ENCODE peak calls at places on chromosomes 2 and 18, in ten cellular contexts. K is brain microvascular endothelial cell, W is gastrocnemius medialis, D is lower leg skin, Y is hepatocyte, J is foreskin fibroblast, L is cardiac muscle cell, N is stomach, B is GM12865, G is fibroblast of villous mesenchyme. H is an unnamed sample.

GRCh38 chr2:144671695-144672094 is 151.8 kb upstream of the ZEB2 start:
- DNase-seq in K (peak), W (no peak), D (no peak), Y (no peak), J (peak), L (no peak), N (no peak), B (no peak), G (no peak), H (no peak)

GRCh38 chr2:162385516-162385915 is 41.6 kb downstream of the GCA start:
- DNase-seq in K (no peak), W (no peak), D (no peak), Y (no peak), J (no peak), L (no peak), N (no peak), B (no peak), G (no peak), H (no peak)

GRCh38 chr18:77095356-77096030 is 37.1 kb downstream of the MBP start:
- DNase-seq in K (no peak), W (no peak), D (no peak), Y (no peak), J (no peak), L (no peak), N (no peak), B (no peak), G (peak), H (no peak)

GRCh38 chr18:34857310-34857709 is 147.2 kb downstream of the DTNA start:
- DNase-seq in K (no peak), W (no peak), D (no peak), Y (no peak), J (peak), L (no peak), N (no peak), B (no peak), G (no peak), H (no peak)

GRCh38 chr2:187581125-187581896 is 27.1 kb upstream of the TFPI start:
- DNase-seq in K (peak), W (no peak), D (no peak), Y (peak), J (peak), L (peak), N (no peak), B (peak), G (peak), H (no peak)

GRCh38 chr2:70080597-70081200 is 6.6 kb upstream of the PCBP1 start:
- DNase-seq in K (no peak), W (no peak), D (no peak), Y (no peak), J (no peak), L (no peak), N (no peak), B (no peak), G (no peak), H (no peak)

GRCh38 chr2:107529146-107529545 is 297.5 kb upstream of the RGPD4 start:
- DNase-seq in K (no peak), W (no peak), D (no peak), Y (peak), J (no peak), L (peak), N (no peak), B (no peak), G (peak), H (no peak)

GRCh38 chr2:107337209-107337898 is 451.4 kb upstream of the ST6GAL2 start:
- DNase-seq in K (peak), W (no peak), D (peak), Y (no peak), J (peak), L (no peak), N (no peak), B (no peak), G (peak), H (no peak)

GRCh38 chr18:79645291-79645983 is 34.2 kb upstream of the CTDP1 start:
- DNase-seq in K (no peak), W (no peak), D (no peak), Y (no peak), J (no peak), L (no peak), N (no peak), B (no peak), G (no peak), H (no peak)

GRCh38 chr2:9112079-9112721 is 94.4 kb upstream of the ASAP2 start:
- DNase-seq in K (peak), W (no peak), D (no peak), Y (peak), J (peak), L (peak), N (peak), B (no peak), G (peak), H (peak)

GRCh38 chr2:11500702-11501303 is 33.0 kb upstream of the GREB1 start:
- DNase-seq in K (no peak), W (no peak), D (no peak), Y (no peak), J (no peak), L (no peak), N (no peak), B (peak), G (peak), H (no peak)

GRCh38 chr2:43609304-43609883 is 13.6 kb upstream of the THADA start:
- DNase-seq in K (peak), W (no peak), D (no peak), Y (peak), J (peak), L (peak), N (no peak), B (peak), G (peak), H (no peak)

GRCh38 chr2:96116879-96117533 is 635 bp upstream of the ADRA2B start:
- DNase-seq in K (no peak), W (no peak), D (no peak), Y (peak), J (peak), L (peak), N (peak), B (peak), G (peak), H (no peak)

GRCh38 chr2:85174943-85175342 is 41.8 kb downstream of the TCF7L1 start:
- DNase-seq in K (no peak), W (peak), D (no peak), Y (no peak), J (no peak), L (no peak), N (no peak), B (no peak), G (no peak), H (no peak)

GRCh38 chr2:127226520-127227263 is 6.6 kb upstream of the CYP27C1 start:
- DNase-seq in K (peak), W (no peak), D (no peak), Y (peak), J (peak), L (no peak), N (peak), B (peak), G (peak), H (peak)

GRCh38 chr18:13930964-13931363 is 15.6 kb upstream of the MC2R start:
- DNase-seq in K (no peak), W (no peak), D (no peak), Y (no peak), J (no peak), L (no peak), N (no peak), B (no peak), G (no peak), H (no peak)

GRCh38 chr2:16160281-16161084 is 220.1 kb downstream of the MYCN start:
- DNase-seq in K (no peak), W (no peak), D (no peak), Y (no peak), J (no peak), L (no peak), N (no peak), B (no peak), G (no peak), H (no peak)

GRCh38 chr2:120803764-120804335 is 68.2 kb downstream of the GLI2 start:
- DNase-seq in K (no peak), W (no peak), D (no peak), Y (no peak), J (no peak), L (peak), N (no peak), B (peak), G (no peak), H (no peak)

GRCh38 chr2:178157574-178157973 is 36.7 kb upstream of the OSBPL6 start:
- DNase-seq in K (no peak), W (no peak), D (no peak), Y (no peak), J (no peak), L (no peak), N (no peak), B (no peak), G (no peak), H (no peak)

GRCh38 chr2:227539465-227539956 is 59.2 kb upstream of the SCYGR2 start:
- DNase-seq in K (no peak), W (no peak), D (no peak), Y (no peak), J (no peak), L (no peak), N (no peak), B (no peak), G (no peak), H (no peak)

GRCh38 chr2:64627860-64628841 is 25.6 kb downstream of the SERTAD2 start:
- DNase-seq in K (no peak), W (no peak), D (no peak), Y (no peak), J (no peak), L (no peak), N (peak), B (no peak), G (no peak), H (no peak)

GRCh38 chr2:216517447-216517846 is 18.8 kb downstream of the RPL37A start:
- DNase-seq in K (no peak), W (no peak), D (no peak), Y (no peak), J (no peak), L (peak), N (no peak), B (no peak), G (no peak), H (no peak)

GRCh38 chr2:134489732-134490384 is 228.9 kb downstream of the TMEM163 start:
- DNase-seq in K (no peak), W (no peak), D (no peak), Y (no peak), J (no peak), L (peak), N (no peak), B (no peak), G (no peak), H (no peak)

GRCh38 chr2:206084468-206084869 is 1.5 kb downstream of the INO80D start:
- DNase-seq in K (peak), W (peak), D (peak), Y (peak), J (peak), L (peak), N (peak), B (peak), G (peak), H (peak)

GRCh38 chr2:133894429-133894828 is 326.2 kb upstream of the NCKAP5 start:
- DNase-seq in K (no peak), W (no peak), D (no peak), Y (no peak), J (no peak), L (no peak), N (no peak), B (peak), G (no peak), H (no peak)

GRCh38 chr2:157194097-157194688 is 63.3 kb upstream of the GALNT5 start:
- DNase-seq in K (peak), W (no peak), D (peak), Y (peak), J (peak), L (peak), N (no peak), B (peak), G (peak), H (no peak)

GRCh38 chr2:34096552-34097171 is 497.6 kb upstream of the FAM98A start:
- DNase-seq in K (peak), W (no peak), D (peak), Y (peak), J (peak), L (peak), N (peak), B (peak), G (peak), H (no peak)

GRCh38 chr2:237195396-237196119 is 109.9 kb downstream of the COPS8 start:
- DNase-seq in K (no peak), W (no peak), D (peak), Y (no peak), J (no peak), L (no peak), N (no peak), B (no peak), G (peak), H (no peak)

GRCh38 chr2:122988395-122989221 is 1036.5 kb upstream of the CNTNAP5 start:
- DNase-seq in K (no peak), W (no peak), D (no peak), Y (no peak), J (no peak), L (no peak), N (no peak), B (no peak), G (no peak), H (no peak)

GRCh38 chr2:7430421-7430868 is 513.2 kb downstream of the RNF144A start:
- DNase-seq in K (no peak), W (no peak), D (no peak), Y (no peak), J (no peak), L (no peak), N (no peak), B (no peak), G (no peak), H (no peak)
- H3K4me3 ChIP-seq in K (no peak), W (no peak), D (no peak), Y (no peak), J (no peak), L (no peak), N (peak), B (peak), G (no peak), H (no peak)

DNA sequence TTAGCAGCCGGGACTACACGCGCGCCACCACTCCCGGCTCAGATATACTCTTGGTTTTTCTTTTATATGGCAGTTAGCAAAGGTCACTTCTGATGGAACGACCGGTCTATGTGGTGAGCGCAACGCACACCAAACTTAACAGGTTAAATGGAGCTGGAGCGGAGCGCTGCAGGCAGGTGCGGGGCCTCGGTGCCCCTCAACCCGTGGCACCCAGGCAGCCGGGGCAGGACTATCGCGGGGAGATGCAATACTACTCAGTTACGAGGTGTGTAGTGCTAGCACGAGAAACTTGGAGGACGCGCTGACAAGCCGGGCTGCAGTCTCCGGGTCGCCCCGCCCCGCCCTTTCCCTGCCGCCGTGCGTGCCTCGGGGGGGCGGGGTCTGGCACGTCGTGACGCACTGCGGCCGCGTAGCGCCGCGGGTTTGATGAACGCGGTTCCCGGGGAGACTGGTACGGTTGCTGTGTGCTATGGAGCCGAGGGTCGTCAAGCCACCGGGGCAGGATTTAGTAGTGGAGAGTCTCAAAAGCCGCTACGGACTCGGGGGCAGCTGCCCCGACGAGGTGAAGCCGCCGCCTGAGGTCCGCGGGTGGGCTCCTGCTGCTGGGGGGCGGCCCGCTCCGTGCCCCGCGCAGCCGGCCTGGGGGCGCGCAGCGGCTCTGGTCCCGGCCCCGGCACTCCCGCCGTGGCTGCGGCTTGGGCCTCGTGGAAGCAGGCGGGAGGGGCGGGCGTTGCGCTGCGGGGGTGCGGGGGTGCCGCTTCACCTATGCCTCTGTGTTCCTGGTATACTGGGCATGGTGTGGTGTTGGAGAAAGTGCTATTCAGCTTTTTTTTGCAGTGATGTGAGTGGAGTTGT is at the start of gene CCDC138:
- DNase-seq in K (peak), W (peak), D (peak), Y (peak), J (peak), L (peak), N (peak), B (peak), G (peak), H (peak)
- TF ChIP-seq CTCF in K (no peak), W (no peak), D (no peak), Y (no peak), J (no peak), L (no peak), N (no peak), B (no peak), G (no peak), H (no peak)

DNA sequence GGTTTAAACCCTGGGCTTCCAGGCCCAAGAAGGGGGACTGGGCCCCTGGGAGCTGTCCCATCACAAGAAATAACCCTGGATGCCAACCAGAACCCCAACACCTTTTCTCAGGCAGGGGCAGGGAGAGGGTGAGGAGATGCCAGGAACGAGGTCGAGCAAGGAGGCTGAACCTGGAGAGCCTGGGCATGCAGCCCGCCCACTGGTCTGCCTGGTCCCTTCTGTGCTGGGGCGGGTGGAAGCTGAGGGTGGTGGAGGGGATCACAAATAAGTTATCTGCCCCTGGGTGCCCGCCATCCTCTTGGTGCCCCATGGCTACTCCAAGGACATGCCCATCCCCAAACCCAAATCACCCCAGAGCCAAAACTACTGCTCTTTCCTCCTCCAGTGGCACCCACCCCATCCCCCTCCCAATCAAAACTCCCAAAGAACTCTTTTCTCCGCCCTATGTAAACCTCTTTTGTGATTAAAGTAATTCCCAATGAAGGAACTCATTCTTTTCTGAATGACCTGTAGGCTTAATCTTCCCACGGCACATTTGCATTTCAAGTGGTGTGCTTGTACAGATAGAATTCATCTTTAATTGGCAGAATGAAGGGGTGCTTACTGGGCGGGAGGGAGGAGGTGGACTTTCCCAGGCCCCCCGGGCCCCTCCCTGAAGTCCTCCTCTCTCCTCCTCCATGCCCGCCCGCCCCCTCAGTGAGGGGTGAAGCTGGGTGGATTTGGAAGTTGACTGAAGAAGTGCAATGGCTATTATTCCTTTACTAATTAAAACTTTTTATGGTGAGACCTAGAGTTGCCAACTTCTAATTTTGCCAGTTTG is 47.9 kb downstream of the EFR3B start:
- DNase-seq in K (no peak), W (no peak), D (no peak), Y (no peak), J (no peak), L (no peak), N (no peak), B (no peak), G (no peak), H (no peak)
- H3K4me3 ChIP-seq in K (no peak), W (no peak), D (no peak), Y (no peak), J (no peak), L (no peak), N (no peak), B (no peak), G (no peak), H (no peak)

GRCh38 chr18:2570772-2571199 is 519 bp downstream of the METTL4 start:
- DNase-seq in K (peak), W (peak), D (peak), Y (peak), J (peak), L (peak), N (peak), B (peak), G (peak), H (no peak)

GRCh38 chr18:2572144-2572682 is 856 bp downstream of the NDC80 start:
- DNase-seq in K (no peak), W (no peak), D (no peak), Y (no peak), J (no peak), L (no peak), N (no peak), B (peak), G (no peak), H (no peak)

GRCh38 chr18:2569338-2570207 is 1.7 kb downstream of the METTL4 start:
- DNase-seq in K (no peak), W (no peak), D (no peak), Y (no peak), J (no peak), L (no peak), N (no peak), B (no peak), G (no peak), H (no peak)

GRCh38 chr18:2572892-2573291 is 1.5 kb downstream of the NDC80 start:
- DNase-seq in K (no peak), W (no peak), D (no peak), Y (no peak), J (peak), L (peak), N (no peak), B (no peak), G (peak), H (no peak)

GRCh38 chr18:2571200-2572143 is at the start of the genes METTL4 and NDC80:
- DNase-seq in K (peak), W (peak), D (peak), Y (peak), J (peak), L (peak), N (peak), B (peak), G (peak), H (peak)
- TF ChIP-seq CTCF in K (no peak), W (no peak), D (no peak), Y (no peak), J (no peak), L (no peak), N (no peak), B (no peak), G (no peak), H (no peak)

GRCh38 chr2:200404615-200405014 is 98.1 kb downstream of the SPATS2L start:
- DNase-seq in K (no peak), W (no peak), D (no peak), Y (no peak), J (no peak), L (no peak), N (no peak), B (no peak), G (no peak), H (no peak)

GRCh38 chr2:200405599-200406298 is 99.3 kb downstream of the SPATS2L start:
- DNase-seq in K (peak), W (no peak), D (no peak), Y (peak), J (peak), L (no peak), N (no peak), B (peak), G (peak), H (peak)

GRCh38 chr2:200411831-200412230 is 98.0 kb downstream of the KCTD18 start:
- DNase-seq in K (peak), W (no peak), D (no peak), Y (no peak), J (peak), L (no peak), N (no peak), B (no peak), G (peak), H (no peak)

GRCh38 chr2:200406379-200406778 is 99.9 kb downstream of the SPATS2L start:
- DNase-seq in K (no peak), W (no peak), D (no peak), Y (no peak), J (no peak), L (no peak), N (no peak), B (peak), G (peak), H (no peak)

GRCh38 chr2:200408428-200409311 is 101.2 kb downstream of the KCTD18 start:
- DNase-seq in K (peak), W (no peak), D (no peak), Y (peak), J (peak), L (no peak), N (peak), B (no peak), G (peak), H (peak)
- H3K4me3 ChIP-seq in K (peak), W (no peak), D (no peak), Y (no peak), J (peak), L (no peak), N (no peak), B (no peak), G (peak), H (no peak)

GRCh38 chr2:115771516-115771915 is 1329.1 kb downstream of the DPP10 start:
- DNase-seq in K (no peak), W (no peak), D (no peak), Y (no peak), J (no peak), L (peak), N (no peak), B (no peak), G (no peak), H (no peak)

GRCh38 chr2:115774361-115774760 is 1331.9 kb downstream of the DPP10 start:
- DNase-seq in K (no peak), W (no peak), D (no peak), Y (no peak), J (no peak), L (peak), N (no peak), B (no peak), G (no peak), H (no peak)
- TF ChIP-seq CTCF in K (no peak), W (no peak), D (no peak), Y (no peak), J (no peak), L (no peak), N (no peak), B (no peak), G (no peak), H (no peak)